ENCODE peak calls at places on chromosome 2, in seven cellular contexts. I is ACHN, C is LNCaP clone FGC, V is IMR-90, J is HuH-7.5, D is right lobe of liver, O is HTR-8/SVneo. G is an unnamed sample.

GRCh38 chr2:73291093-73291460 is 2.3 kb downstream of the EGR4 start:
- DNase-seq in C (no peak), I (peak), O (peak), D (peak), V (peak), J (peak), G (peak)

GRCh38 chr2:143558665-143559064 is 429.4 kb downstream of the ARHGAP15 start:
- DNase-seq in V (peak), J (no peak), D (no peak), C (no peak), O (no peak), I (no peak), G (no peak)

GRCh38 chr2:157782057-157782845 is 93.9 kb downstream of the ACVR1 start:
- DNase-seq in O (peak), V (peak), D (no peak), J (no peak), I (peak), C (no peak), G (peak)

GRCh38 chr2:11993749-11994148 is 247.3 kb downstream of the LPIN1 start:
- DNase-seq in C (no peak), D (no peak), O (no peak), V (no peak), J (no peak), I (no peak), G (no peak)

GRCh38 chr2:172635548-172635947 is 79.7 kb downstream of the PDK1 start:
- DNase-seq in V (no peak), I (no peak), J (no peak), D (no peak), O (no peak), C (no peak), G (no peak)

GRCh38 chr2:86249176-86249842 is 50.1 kb downstream of the MRPL35 start:
- DNase-seq in I (peak), D (no peak), V (peak), J (no peak), O (peak), C (no peak), G (peak)

GRCh38 chr2:236862526-236862925 is 223.2 kb upstream of the COPS8 start:
- DNase-seq in C (no peak), J (no peak), D (no peak), V (no peak), O (no peak), I (no peak), G (peak)

GRCh38 chr2:160246356-160246755 is 46.3 kb upstream of the ITGB6 start:
- DNase-seq in C (no peak), J (no peak), I (peak), V (peak), D (no peak), O (no peak), G (peak)

GRCh38 chr2:218857371-218858137 is 2.1 kb upstream of the WNT6 start:
- DNase-seq in V (no peak), C (no peak), O (no peak), J (no peak), D (no peak), I (no peak), G (peak)

GRCh38 chr2:170571612-170572011 is 143.5 kb upstream of the SP5 start:
- DNase-seq in J (no peak), D (no peak), C (no peak), O (no peak), V (no peak), I (no peak), G (no peak)

GRCh38 chr2:241509408-241509784 is 1.0 kb upstream of the STK25 start:
- DNase-seq in J (no peak), I (no peak), D (no peak), V (no peak), C (no peak), O (no peak), G (no peak)

GRCh38 chr2:69911985-69912563 is 2.8 kb upstream of the MXD1 start:
- DNase-seq in J (peak), I (peak), O (peak), C (no peak), D (no peak), V (peak), G (peak)

GRCh38 chr2:129882476-129882875 is 97.0 kb upstream of the RAB6C start:
- DNase-seq in J (no peak), D (no peak), C (no peak), V (no peak), I (no peak), O (no peak), G (no peak)

GRCh38 chr2:82165377-82165776 is 1860.8 kb upstream of the LRRTM1 start:
- DNase-seq in D (no peak), V (no peak), O (no peak), C (no peak), J (no peak), I (no peak), G (no peak)

GRCh38 chr2:63888490-63889402 is 47.0 kb downstream of the UGP2 start:
- DNase-seq in J (peak), D (no peak), V (peak), O (peak), I (peak), C (no peak), G (peak)

GRCh38 chr2:241553981-241554380 is 4.6 kb upstream of the BOK start:
- DNase-seq in I (no peak), D (no peak), V (no peak), O (no peak), J (no peak), C (no peak), G (no peak)

GRCh38 chr2:152585830-152586484 is 131.3 kb downstream of the PRPF40A start:
- DNase-seq in I (peak), J (no peak), O (peak), D (no peak), V (peak), C (no peak), G (peak)

GRCh38 chr2:217900010-217900779 is 102.6 kb downstream of the TNS1 start:
- DNase-seq in D (peak), J (no peak), V (no peak), C (peak), O (no peak), I (no peak), G (no peak)

GRCh38 chr2:134327367-134327766 is 73.5 kb downstream of the MGAT5 start:
- DNase-seq in I (no peak), O (no peak), J (no peak), D (no peak), V (peak), C (no peak), G (no peak)

GRCh38 chr2:44433841-44434240 is 72.1 kb downstream of the CAMKMT start:
- DNase-seq in J (no peak), V (no peak), O (no peak), I (no peak), C (peak), D (no peak), G (no peak)

GRCh38 chr2:36530983-36531354 is 67.0 kb downstream of the FEZ2 start:
- DNase-seq in J (no peak), D (no peak), C (no peak), O (no peak), V (peak), I (no peak), G (no peak)

GRCh38 chr2:210363876-210364275 is 48.9 kb upstream of the MYL1 start:
- DNase-seq in I (no peak), O (no peak), D (no peak), C (no peak), J (no peak), V (no peak), G (no peak)

GRCh38 chr2:216083464-216084279 is 2.0 kb downstream of the TMEM169 start:
- DNase-seq in I (peak), V (peak), D (no peak), J (no peak), C (no peak), O (peak), G (peak)